ENCODE peak calls at places on chromosomes 2 and 18, in ten cellular contexts. U is fibroblast of lung, Q is keratinocyte, C is neural progenitor cell, M is HCT116, S is K562, W is GM23248, H is GM12878, Z is endothelial cell of umbilical vein, J is mammary epithelial cell. X is an unnamed sample.
A peak's percentile ranks its signal among the peaks of the same experiment; 100 is the strongest.

GRCh38 chr18:46481847-46482245 is 175.2 kb downstream of the LOXHD1 start:
- DNase-seq in U (peak; percentile 45), Q (peak; percentile 19), C (no peak), M (no peak), S (no peak), W (peak; percentile 10), H (no peak), Z (no peak), J (peak; percentile 56), X (peak; percentile 25)

GRCh38 chr2:45002661-45003210 is 6.5 kb downstream of the SIX2 start:
- DNase-seq in U (no peak), Q (no peak), C (no peak), M (no peak), S (no peak), W (no peak), H (no peak), Z (no peak), J (no peak), X (no peak)

GRCh38 chr2:11248-11941 is 34.9 kb downstream of the FAM110C start:
- DNase-seq in U (peak; percentile 4), Q (no peak), C (peak; percentile 97), M (peak; percentile 75), S (peak; percentile 59), W (peak; percentile 57), H (no peak), Z (peak; percentile 5), J (no peak), X (no peak)

GRCh38 chr2:182682210-182682609 is 33.8 kb upstream of the DNAJC10 start:
- DNase-seq in U (no peak), Q (no peak), C (no peak), M (no peak), S (no peak), W (no peak), H (no peak), Z (no peak), J (no peak), X (no peak)

GRCh38 chr2:31232586-31232985 is 1.4 kb upstream of the EHD3 start:
- DNase-seq in U (no peak), Q (no peak), C (no peak), M (no peak), S (no peak), W (no peak), H (no peak), Z (no peak), J (no peak), X (no peak)

GRCh38 chr2:138559648-138560047 is 58.1 kb downstream of the SPOPL start:
- DNase-seq in U (no peak), Q (no peak), C (no peak), M (no peak), S (no peak), W (no peak), H (no peak), Z (no peak), J (no peak), X (no peak)

GRCh38 chr2:119522561-119523110 is 1.6 kb downstream of the SCTR start:
- DNase-seq in U (no peak), Q (no peak), C (no peak), M (no peak), S (no peak), W (no peak), H (no peak), Z (no peak), J (no peak), X (no peak)

GRCh38 chr2:16284941-16285625 is 344.7 kb downstream of the MYCN start:
- DNase-seq in U (no peak), Q (no peak), C (no peak), M (no peak), S (no peak), W (no peak), H (no peak), Z (no peak), J (no peak), X (no peak)

DNA sequence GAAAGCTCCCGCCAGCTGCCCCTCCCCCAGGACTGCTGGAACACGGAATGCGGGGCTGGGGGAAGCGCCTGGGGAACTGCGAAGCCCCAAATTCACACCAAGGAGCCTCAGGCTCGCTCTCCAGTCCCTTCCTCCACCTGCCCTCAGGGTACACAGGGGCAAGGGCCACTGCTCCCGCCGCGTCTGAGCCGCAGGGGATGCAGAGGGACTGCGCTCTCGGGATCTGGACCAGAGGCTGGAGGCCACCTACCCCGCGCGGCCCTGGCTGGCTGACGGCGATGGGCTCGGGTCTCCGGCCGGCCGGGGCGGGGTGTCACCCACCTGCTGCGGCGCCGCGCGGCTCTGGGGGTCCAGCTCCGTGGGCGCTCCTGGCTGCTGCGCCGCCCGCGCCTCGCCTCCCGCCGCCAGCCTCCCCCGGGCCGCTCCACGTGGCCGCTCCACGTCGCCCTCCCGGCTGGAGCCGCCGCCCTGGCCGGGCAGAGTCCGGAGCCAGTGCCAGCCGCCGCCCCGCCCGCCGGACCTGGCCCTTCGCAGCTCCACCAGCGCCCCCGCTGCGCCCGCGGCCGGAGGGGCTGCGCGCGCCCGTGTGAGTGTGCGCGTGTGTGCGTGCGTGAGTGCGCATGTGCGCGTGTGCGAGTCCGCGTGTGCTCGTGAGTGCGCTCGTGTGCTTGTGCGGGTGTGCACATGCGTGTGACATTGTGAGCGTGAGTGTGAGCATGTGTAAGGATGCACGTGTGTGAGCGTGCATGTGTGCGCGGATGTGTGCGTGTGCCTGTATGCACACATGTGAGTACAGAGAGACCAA is at the start of gene CGREF1:
- DNase-seq in U (no peak), Q (no peak), C (peak; percentile 62), M (no peak), S (no peak), W (peak; percentile 58), H (no peak), Z (peak; percentile 22), J (no peak), X (no peak)
- TF ChIP-seq EZH2 in U (peak; percentile 76), Q (peak; percentile 38), C (peak; percentile 65), M (no peak), S (no peak), W (no peak), H (no peak), Z (peak; percentile 51), J (peak; percentile 57), X (peak; percentile 87)

DNA sequence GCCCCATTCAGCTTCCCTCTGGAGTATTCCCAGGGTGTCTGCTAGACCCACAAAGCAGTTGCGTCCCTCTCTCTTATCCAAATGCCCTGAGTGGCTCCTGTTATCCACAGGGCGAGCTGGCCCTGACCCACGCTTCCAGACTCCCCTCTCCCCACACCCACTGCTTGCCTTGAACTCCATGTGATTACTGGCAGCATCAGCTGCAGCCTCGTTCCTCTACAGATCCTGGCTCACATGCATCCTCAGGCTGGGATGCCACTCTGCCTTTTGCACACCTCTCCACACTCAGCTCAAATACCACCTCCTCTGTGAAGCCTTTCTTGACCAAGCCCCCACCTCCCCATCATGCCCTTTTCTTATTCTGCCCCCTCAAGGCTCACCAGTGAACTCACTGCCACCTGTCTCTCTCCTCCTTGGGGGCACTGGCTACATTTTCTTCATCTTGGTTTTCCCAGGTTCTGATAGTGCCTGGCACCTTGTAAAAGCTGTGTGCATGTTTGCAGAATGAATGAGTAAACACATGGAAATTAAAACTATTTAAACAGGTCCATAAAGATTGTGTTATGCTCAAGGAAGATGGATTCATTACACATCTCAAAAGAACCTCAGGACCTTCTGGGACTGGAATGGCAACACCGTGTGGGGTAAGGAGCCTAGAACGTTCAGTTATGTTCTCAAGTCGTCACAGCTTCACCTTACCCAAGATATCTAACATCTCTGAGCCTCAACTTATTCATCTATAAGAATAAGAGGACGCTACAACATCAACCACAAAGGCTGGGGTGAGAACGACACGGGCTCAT is 165.0 kb downstream of the BCL2 start:
- DNase-seq in U (no peak), Q (no peak), C (no peak), M (no peak), S (no peak), W (no peak), H (no peak), Z (no peak), J (no peak), X (no peak)
- H3K9ac ChIP-seq in U (no peak overlapping the region), Q (no peak overlapping the region), C (no peak overlapping the region), M (no peak overlapping the region), S (no peak overlapping the region), W (no peak overlapping the region), H (peak overlapping the region; percentile 97), Z (no peak overlapping the region), J (no peak overlapping the region), X (no peak overlapping the region)

GRCh38 chr2:25041307-25041927 is 459 bp upstream of the EFR3B start:
- DNase-seq in U (peak; percentile 46), Q (no peak), C (peak; percentile 88), M (peak; percentile 50), S (peak; percentile 16), W (peak; percentile 69), H (no peak), Z (peak; percentile 22), J (peak; percentile 27), X (no peak)

GRCh38 chr2:25043241-25043867 is 1.5 kb downstream of the EFR3B start:
- DNase-seq in U (peak; percentile 92), Q (no peak), C (peak; percentile 68), M (no peak), S (no peak), W (peak; percentile 95), H (no peak), Z (peak; percentile 37), J (no peak), X (peak; percentile 87)

GRCh38 chr2:25044011-25044410 is 2.1 kb downstream of the EFR3B start:
- DNase-seq in U (no peak), Q (no peak), C (no peak), M (no peak), S (no peak), W (peak; percentile 42), H (no peak), Z (no peak), J (no peak), X (no peak)

GRCh38 chr2:25041928-25042320 is at the start of gene EFR3B:
- DNase-seq in U (peak; percentile 91), Q (peak; percentile 11), C (peak; percentile 99), M (peak; percentile 68), S (peak; percentile 93), W (peak; percentile 100), H (peak; percentile 49), Z (peak; percentile 94), J (peak; percentile 89), X (peak; percentile 83)

DNA sequence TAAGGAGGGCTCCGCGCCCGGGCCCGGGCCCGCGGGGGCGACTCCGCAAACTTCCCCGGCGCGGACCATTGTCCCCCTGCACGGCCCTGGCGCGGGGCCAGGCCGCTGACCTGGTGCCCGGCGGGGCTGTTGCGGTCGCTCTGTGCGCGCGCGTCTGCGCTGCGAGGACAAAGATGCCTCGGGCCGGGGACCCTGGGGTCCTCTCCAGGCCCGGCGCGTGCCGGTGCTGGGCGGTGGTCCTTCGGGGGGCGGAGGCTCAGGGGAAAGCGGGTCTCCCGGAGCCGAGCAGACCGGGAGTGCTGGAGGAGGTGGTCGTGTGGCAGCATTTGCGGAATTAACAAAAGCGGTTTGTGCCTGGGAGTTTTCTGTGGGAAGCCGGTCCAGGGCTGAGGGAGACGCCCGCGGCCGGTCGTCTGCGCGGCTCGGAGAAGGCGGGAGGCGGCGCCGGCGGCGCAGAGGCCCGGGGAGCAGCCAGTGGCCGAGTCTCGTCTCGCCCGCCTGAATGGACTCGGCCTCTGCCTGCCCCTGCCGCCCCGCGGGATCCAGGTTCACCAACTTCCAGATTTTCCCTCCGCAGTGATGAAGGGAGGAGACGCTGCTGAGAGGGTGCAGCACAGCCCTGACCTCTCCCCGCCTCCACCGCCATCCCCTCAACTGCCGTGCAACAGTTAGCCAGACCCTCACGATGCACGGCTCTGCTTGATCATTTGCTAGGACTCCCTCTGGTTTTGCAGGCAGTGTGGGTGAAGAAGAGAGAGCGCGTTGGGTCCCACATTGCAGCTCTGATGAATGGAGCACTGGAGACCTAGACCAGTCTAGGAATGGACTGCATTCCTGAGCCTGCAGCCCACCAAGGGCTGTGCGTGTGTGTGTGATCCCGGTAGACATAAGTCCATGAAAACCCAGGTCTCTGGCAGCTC is 705 bp downstream of the EFR3B start:
- DNase-seq in U (peak; percentile 35), Q (no peak), C (peak; percentile 78), M (no peak), S (peak; percentile 8), W (peak; percentile 80), H (no peak), Z (peak; percentile 26), J (no peak), X (peak; percentile 21)
- TF ChIP-seq EZH2 in U (no peak), Q (peak; percentile 86), C (no peak), M (no peak), S (no peak), W (no peak), H (no peak), Z (no peak), J (peak; percentile 75), X (no peak)

GRCh38 chr2:126661702-126662465 is 5.9 kb downstream of the GYPC start:
- DNase-seq in U (no peak), Q (no peak), C (no peak), M (no peak), S (no peak), W (no peak), H (no peak), Z (no peak), J (no peak), X (no peak)
- H3K9ac ChIP-seq in U (no peak overlapping the region), Q (no peak overlapping the region), C (no peak overlapping the region), M (no peak overlapping the region), S (no peak overlapping the region), W (no peak overlapping the region), H (peak overlapping the region; percentile 30), Z (no peak overlapping the region), J (no peak overlapping the region), X (no peak overlapping the region)

X was measured in astrocyte.